ENCODE peak calls at places on chromosome 21, in nine cellular contexts. V is A673; M is cardiac septum; I is stimulated activated CD8-positive, alpha-beta memory T cell treated with anti-CD3 and anti-CD28 coated beads, Interleukin-7, amount 100 ng/mL, for 1 hour; B is CD8-positive, alpha-beta memory T cell; O is brain pericyte; Q is neural crest cell; R is adrenal gland; Y is head of caudate nucleus. D is an unnamed sample.

GRCh38 chr21:37927711-37928110 is 11.5 kb upstream of the KCNJ6 start:
- DNase-seq in V (no peak), M (no peak), I (no peak), B (no peak), O (no peak), Q (no peak), R (no peak), Y (no peak), D (no peak)

GRCh38 chr21:42332557-42332956 is 17.3 kb upstream of the TFF3 start:
- DNase-seq in V (no peak), M (no peak), I (no peak), B (no peak), O (no peak), Q (no peak), R (no peak), Y (no peak), D (no peak)

GRCh38 chr21:26391166-26391565 is 181.9 kb downstream of the CYYR1 start:
- DNase-seq in V (no peak), M (no peak), I (no peak), B (no peak), O (no peak), Q (no peak), R (no peak), Y (no peak), D (peak; percentile 32)

GRCh38 chr21:36854391-36854790 is 112.1 kb downstream of the HLCS start:
- DNase-seq in V (peak; percentile 77), M (no peak), I (no peak), B (no peak), O (no peak), Q (peak; percentile 69), R (peak; percentile 36), Y (peak; percentile 44), D (peak; percentile 54)

GRCh38 chr21:35508389-35508888 is 459.3 kb upstream of the RUNX1 start:
- DNase-seq in V (no peak), M (peak; percentile 84), I (no peak), B (no peak), O (peak; percentile 47), Q (peak; percentile 23), R (peak; percentile 53), Y (peak; percentile 40), D (peak; percentile 90)

GRCh38 chr21:31893841-31894240 is 21.0 kb downstream of the HUNK start:
- DNase-seq in V (no peak), M (no peak), I (no peak), B (no peak), O (no peak), Q (no peak), R (no peak), Y (no peak), D (no peak)

GRCh38 chr21:44886113-44887075 is 12.9 kb upstream of the PTTG1IP start:
- DNase-seq in V (no peak), M (no peak), I (no peak), B (no peak), O (no peak), Q (no peak), R (no peak), Y (no peak), D (no peak)

GRCh38 chr21:45989355-45990048 is 7.9 kb downstream of the COL6A1 start:
- DNase-seq in V (no peak), M (no peak), I (no peak), B (peak; percentile 0), O (no peak), Q (no peak), R (peak; percentile 6), Y (no peak), D (no peak)

GRCh38 chr21:14319805-14320204 is 63.1 kb downstream of the HSPA13 start:
- DNase-seq in V (no peak), M (no peak), I (no peak), B (no peak), O (no peak), Q (no peak), R (no peak), Y (no peak), D (no peak)

GRCh38 chr21:44637018-44637850 is at the start of gene KRTAP10-10:
- DNase-seq in V (no peak), M (no peak), I (no peak), B (no peak), O (no peak), Q (no peak), R (no peak), Y (no peak), D (peak; percentile 7)

GRCh38 chr21:42156690-42157605 is 62.0 kb upstream of the ABCG1 start:
- DNase-seq in V (no peak), M (peak; percentile 67), I (no peak), B (no peak), O (no peak), Q (peak; percentile 36), R (peak; percentile 40), Y (peak; percentile 98), D (peak; percentile 47)

GRCh38 chr21:15289896-15290841 is 225.4 kb upstream of the NRIP1 start:
- DNase-seq in V (peak; percentile 74), M (no peak), I (no peak), B (no peak), O (no peak), Q (peak; percentile 46), R (peak; percentile 21), Y (no peak), D (peak; percentile 29)

GRCh38 chr21:41141031-41141457 is 26.9 kb upstream of the BACE2 start:
- DNase-seq in V (no peak), M (no peak), I (no peak), B (no peak), O (no peak), Q (no peak), R (no peak), Y (no peak), D (peak; percentile 76)

GRCh38 chr21:43854773-43855633 is 10.0 kb upstream of the AGPAT3 start:
- DNase-seq in V (no peak), M (no peak), I (no peak), B (no peak), O (no peak), Q (no peak), R (no peak), Y (no peak), D (no peak)

GRCh38 chr21:37562920-37563640 is 196.5 kb downstream of the DYRK1A start:
- DNase-seq in V (no peak), M (peak; percentile 55), I (no peak), B (no peak), O (no peak), Q (no peak), R (peak; percentile 53), Y (peak; percentile 37), D (no peak)

GRCh38 chr21:37155216-37155615 is 82.2 kb downstream of the TTC3 start:
- DNase-seq in V (no peak), M (no peak), I (no peak), B (no peak), O (no peak), Q (no peak), R (no peak), Y (no peak), D (peak; percentile 67)

GRCh38 chr21:36706951-36707762 is 8.2 kb downstream of the SIM2 start:
- DNase-seq in V (peak; percentile 74), M (peak; percentile 51), I (no peak), B (no peak), O (no peak), Q (no peak), R (no peak), Y (no peak), D (no peak)

GRCh38 chr21:40967771-40968170 is 120.8 kb upstream of the DSCAM start:
- DNase-seq in V (no peak), M (no peak), I (no peak), B (no peak), O (no peak), Q (no peak), R (no peak), Y (no peak), D (no peak)

GRCh38 chr21:44926364-44927101 is 5.8 kb upstream of the ITGB2 start:
- DNase-seq in V (no peak), M (no peak), I (no peak), B (peak; percentile 54), O (no peak), Q (no peak), R (no peak), Y (no peak), D (no peak)

GRCh38 chr21:42513985-42514882 is 582 bp downstream of the SLC37A1 start:
- DNase-seq in V (peak; percentile 56), M (peak; percentile 80), I (no peak), B (peak; percentile 38), O (no peak), Q (peak; percentile 39), R (peak; percentile 66), Y (no peak), D (no peak)

GRCh38 chr21:39688010-39688409 is 57.0 kb upstream of the IGSF5 start:
- DNase-seq in V (no peak), M (no peak), I (no peak), B (no peak), O (no peak), Q (no peak), R (no peak), Y (no peak), D (no peak)

GRCh38 chr21:18522181-18522771 is 118.7 kb upstream of the TMPRSS15 start:
- DNase-seq in V (no peak), M (no peak), I (no peak), B (no peak), O (no peak), Q (no peak), R (no peak), Y (no peak), D (peak; percentile 33)

GRCh38 chr21:44854664-44855446 is 18.6 kb downstream of the PTTG1IP start:
- DNase-seq in V (no peak), M (no peak), I (no peak), B (no peak), O (no peak), Q (no peak), R (no peak), Y (no peak), D (peak; percentile 72)

GRCh38 chr21:25506887-25507286 is 100.4 kb downstream of the MRPL39 start:
- DNase-seq in V (no peak), M (no peak), I (no peak), B (no peak), O (peak; percentile 29), Q (no peak), R (no peak), Y (no peak), D (no peak)

GRCh38 chr21:31042080-31042464 is 3.8 kb upstream of the KRTAP19-8 start:
- DNase-seq in V (no peak), M (no peak), I (no peak), B (no peak), O (no peak), Q (no peak), R (no peak), Y (no peak), D (no peak)

GRCh38 chr21:36260030-36260787 is 59.8 kb upstream of the MORC3 start:
- DNase-seq in V (peak; percentile 77), M (no peak), I (no peak), B (peak; percentile 34), O (peak; percentile 27), Q (peak; percentile 43), R (peak; percentile 46), Y (peak; percentile 25), D (peak; percentile 78)

GRCh38 chr21:14737922-14738321 is 191.8 kb upstream of the SAMSN1 start:
- DNase-seq in V (peak; percentile 69), M (no peak), I (peak; percentile 20), B (peak; percentile 24), O (no peak), Q (peak; percentile 12), R (peak; percentile 17), Y (no peak), D (peak; percentile 16)

GRCh38 chr21:44750675-44751025 is 39.3 kb upstream of the TSPEAR start:
- DNase-seq in V (no peak), M (no peak), I (no peak), B (no peak), O (no peak), Q (no peak), R (no peak), Y (no peak), D (no peak)